ENCODE peak calls at places on chromosomes 13 and 19, in nine cellular contexts. I, O, P, J, U, T, W, K and L are unnamed samples.

GRCh38 chr13:72341904-72342303 is 385.5 kb downstream of the MZT1 start:
- DNase-seq in I (no peak), P (no peak), O (no peak), W (no peak), U (no peak), T (no peak), J (no peak), K (no peak), L (no peak)

GRCh38 chr19:11792942-11793341 is 5.4 kb upstream of the ZNF491 start:
- DNase-seq in O (no peak), J (no peak), U (no peak), W (no peak), I (no peak), P (no peak), T (no peak), K (no peak), L (no peak)

GRCh38 chr19:28155265-28155664 is 1057.7 kb downstream of the UQCRFS1 start:
- DNase-seq in I (no peak), O (no peak), K (no peak), T (no peak), U (no peak), W (no peak), P (no peak), J (no peak), L (no peak)

GRCh38 chr13:44765076-44765475 is 188.9 kb upstream of the TSC22D1 start:
- DNase-seq in I (peak; percentile 38), J (no peak), T (no peak), O (no peak), W (no peak), U (no peak), K (no peak), P (no peak), L (no peak)

GRCh38 chr19:16001481-16002312 is 52.9 kb downstream of the OR10H4 start:
- DNase-seq in P (no peak), K (no peak), J (no peak), I (no peak), W (no peak), T (no peak), O (peak; percentile 16), U (no peak), L (peak; percentile 64)

GRCh38 chr13:72506706-72507105 is 220.7 kb downstream of the MZT1 start:
- DNase-seq in W (no peak), K (no peak), J (no peak), U (no peak), T (no peak), O (no peak), I (no peak), P (no peak), L (no peak)

GRCh38 chr19:2488942-2489731 is 13.2 kb downstream of the GADD45B start:
- DNase-seq in O (no peak), W (no peak), T (no peak), K (peak; percentile 62), U (peak; percentile 79), P (peak; percentile 87), J (no peak), I (no peak), L (peak; percentile 76)

GRCh38 chr19:17846146-17846545 is 1.6 kb downstream of the JAK3 start:
- DNase-seq in T (no peak), K (no peak), I (no peak), O (no peak), U (no peak), P (no peak), J (no peak), W (peak; percentile 41), L (no peak)

GRCh38 chr19:18500820-18501219 is 21.1 kb downstream of the ELL start:
- DNase-seq in P (no peak), J (peak; percentile 69), T (no peak), K (peak; percentile 77), I (no peak), W (no peak), U (peak; percentile 61), O (no peak), L (peak; percentile 90)

GRCh38 chr19:35130761-35131720 is 3.8 kb downstream of the LGI4 start:
- DNase-seq in K (no peak), J (no peak), T (no peak), P (no peak), U (no peak), I (no peak), O (no peak), W (no peak), L (no peak)

GRCh38 chr19:4456566-4456842 is 1.1 kb downstream of the UBXN6 start:
- DNase-seq in T (peak; percentile 61), P (no peak), I (no peak), O (no peak), U (peak; percentile 58), W (no peak), J (no peak), K (no peak), L (peak; percentile 61)

GRCh38 chr19:16367269-16367683 is 42.6 kb downstream of the KLF2 start:
- DNase-seq in K (no peak), J (no peak), T (no peak), W (peak; percentile 58), I (no peak), P (no peak), O (no peak), U (peak; percentile 54), L (no peak)

GRCh38 chr13:48194392-48194754 is 38.6 kb upstream of the ITM2B start:
- DNase-seq in W (no peak), I (no peak), O (no peak), K (no peak), U (no peak), P (no peak), J (no peak), T (no peak), L (no peak)

GRCh38 chr13:91328726-91329125 is 18.8 kb upstream of the MIR17HG start:
- DNase-seq in P (no peak), W (no peak), O (no peak), U (no peak), K (no peak), I (no peak), T (no peak), J (no peak), L (no peak)

GRCh38 chr13:112233256-112233655 is 142.9 kb upstream of the SPACA7 start:
- DNase-seq in P (no peak), K (no peak), O (no peak), T (no peak), W (no peak), U (no peak), J (no peak), I (no peak), L (no peak)

GRCh38 chr13:83515267-83515666 is 367.0 kb downstream of the SLITRK1 start:
- DNase-seq in I (no peak), O (no peak), U (no peak), K (no peak), T (no peak), J (no peak), P (no peak), W (no peak), L (no peak)

GRCh38 chr19:40976724-40977123 is 14.4 kb upstream of the CYP2B6 start:
- DNase-seq in U (no peak), I (no peak), W (no peak), O (no peak), K (no peak), P (no peak), T (no peak), J (no peak), L (no peak)

GRCh38 chr19:31963741-31964140 is 381.7 kb upstream of the ZNF507 start:
- DNase-seq in J (no peak), K (peak; percentile 22), T (no peak), I (no peak), P (no peak), W (no peak), O (no peak), U (no peak), L (no peak)

GRCh38 chr13:54836273-54836672 is 1807.7 kb downstream of the OLFM4 start:
- DNase-seq in I (no peak), J (no peak), T (no peak), O (no peak), U (no peak), K (no peak), P (no peak), W (no peak), L (no peak)
- H3K27me3 ChIP-seq in I (no peaks in the 10 kb centered on the region), J (no peaks in the 10 kb centered on the region), T (no peaks in the 10 kb centered on the region), O (no peaks in the 10 kb centered on the region), U (no peaks in the 10 kb centered on the region), K (no peaks in the 10 kb centered on the region), P (no peaks in the 10 kb centered on the region), W (no peaks in the 10 kb centered on the region), L (no peaks in the 10 kb centered on the region)

DNA sequence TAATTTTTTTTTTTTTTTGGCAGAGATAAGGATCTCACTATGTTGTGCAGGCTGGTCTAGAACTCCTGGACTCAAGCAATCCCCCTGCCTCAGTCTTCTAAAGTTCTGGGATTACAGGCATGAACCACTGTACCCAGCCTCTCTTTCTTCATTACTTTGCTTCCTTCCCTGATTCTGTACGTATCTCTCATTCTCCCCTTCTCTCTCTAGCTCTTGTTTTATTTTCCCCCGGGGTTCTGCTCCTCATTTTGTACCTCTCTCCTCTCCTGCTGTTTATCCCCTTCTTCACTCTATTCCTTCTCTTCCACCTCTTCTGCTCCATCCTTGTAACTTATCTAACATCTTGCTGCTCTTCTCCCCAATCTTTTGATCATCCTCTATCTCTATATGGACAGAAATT is 46.5 kb downstream of the ZNF611 start:
- DNase-seq in I (no peak), P (no peak), J (no peak), T (no peak), W (no peak), U (no peak), O (no peak), K (no peak), L (no peak)
- H3K4me3 ChIP-seq in I (no peak overlapping the region), P (no peak overlapping the region), J (no peak overlapping the region), T (no peak overlapping the region), W (no peak overlapping the region), U (no peak overlapping the region), O (no peak overlapping the region), K (no peak overlapping the region), L (no peak overlapping the region)

DNA sequence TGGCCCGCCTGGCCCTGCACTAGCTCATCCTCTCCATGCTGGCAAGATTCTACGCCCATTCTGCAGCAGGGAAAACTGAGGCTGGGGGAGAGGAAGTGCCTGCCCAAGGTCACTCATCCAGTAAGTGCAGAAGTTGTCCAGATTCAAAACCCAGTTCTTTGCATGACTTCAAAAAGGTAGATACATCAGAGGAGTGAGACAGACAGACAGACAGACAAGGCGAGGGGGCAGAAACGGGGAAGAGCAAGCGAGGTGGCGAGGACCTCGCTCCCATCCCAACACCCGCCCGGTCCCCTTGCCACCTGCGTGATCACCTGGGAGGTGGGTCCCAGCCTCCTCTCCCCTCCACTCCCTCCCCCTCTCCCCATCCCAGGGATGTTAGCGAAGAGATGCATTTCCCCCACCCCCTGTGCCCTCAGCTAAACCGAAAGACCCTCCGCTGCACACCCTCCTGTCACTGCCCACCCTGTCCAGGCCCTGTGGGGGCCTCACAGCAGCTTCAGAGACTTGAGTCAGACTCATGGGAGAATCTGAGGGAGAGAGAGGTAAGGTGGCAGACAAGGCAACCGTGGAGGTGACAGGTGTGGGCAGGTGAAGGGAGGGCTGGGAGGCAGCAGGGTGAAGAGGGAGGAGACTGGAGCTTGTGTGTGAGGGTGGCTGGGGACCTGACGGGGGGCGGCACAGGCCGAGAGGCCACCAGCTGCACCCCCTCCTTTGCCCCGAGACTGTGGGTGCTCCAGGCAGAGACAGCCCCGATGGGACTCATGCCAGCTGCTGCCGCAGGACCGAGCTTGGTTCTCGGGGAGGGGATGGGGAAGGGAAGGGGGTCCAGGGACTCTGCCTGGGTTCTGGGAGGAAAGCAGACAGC is 18.9 kb downstream of the LRRC4B start:
- DNase-seq in U (no peak), I (no peak), J (no peak), W (no peak), K (no peak), P (no peak), T (no peak), O (no peak), L (no peak)
- H3K27me3 ChIP-seq in U (peaks cover 45% of the 10 kb centered on the region), I (no peaks in the 10 kb centered on the region), J (peaks cover 43% of the 10 kb centered on the region), W (peaks cover 17% of the 10 kb centered on the region), K (peaks cover 82% of the 10 kb centered on the region), P (peaks cover 42% of the 10 kb centered on the region), T (peaks cover 38% of the 10 kb centered on the region), O (no peaks in the 10 kb centered on the region), L (no peaks in the 10 kb centered on the region)

GRCh38 chr19:676343-677105 is at the start of gene FSTL3:
- DNase-seq in I (no peak), T (no peak), W (no peak), U (no peak), J (no peak), K (no peak), P (peak; percentile 85), O (no peak), L (no peak)
- H3K4me3 ChIP-seq in I (no peak within 1 kb of the TSS), T (peak within 1 kb of the TSS; percentile 52), W (no peak within 1 kb of the TSS), U (peak within 1 kb of the TSS; percentile 57), J (peak within 1 kb of the TSS; percentile 61), K (peak within 1 kb of the TSS; percentile 90), P (peak within 1 kb of the TSS; percentile 29), O (peak within 1 kb of the TSS; percentile 50), L (peak within 1 kb of the TSS; percentile 84)